ENCODE peak calls at places on chromosomes 5 and 9, in nine cellular contexts. T is IMR-90, I is brain microvascular endothelial cell, F is bronchial epithelial cell, W is endothelial cell, G is OCI-LY7, M is heart left ventricle, C is ovary, R is cardiac muscle cell. S is an unnamed sample.

GRCh38 chr9:109903515-109904138 is 123.6 kb downstream of the PALM2AKAP2 start:
- DNase-seq in T (peak), I (peak), F (peak), W (peak), G (peak), M (peak), C (peak), R (peak), S (peak)

GRCh38 chr9:96686638-96687335 is 31.7 kb upstream of the PRXL2C start:
- DNase-seq in T (peak), I (peak), F (peak), W (peak), G (peak), M (peak), C (peak), R (peak), S (peak)

GRCh38 chr5:171874210-171874609 is 88.6 kb downstream of the SMIM23 start:
- DNase-seq in T (peak), I (no peak), F (no peak), W (no peak), G (no peak), M (no peak), C (no peak), R (peak), S (no peak)

GRCh38 chr5:153490124-153491085 is at the start of gene GRIA1:
- DNase-seq in T (peak), I (no peak), F (no peak), W (peak), G (no peak), M (no peak), C (no peak), R (peak), S (no peak)

GRCh38 chr5:109917154-109917546 is 227.4 kb downstream of the MAN2A1 start:
- DNase-seq in T (no peak), I (no peak), F (no peak), W (no peak), G (no peak), M (no peak), C (no peak), R (no peak), S (no peak)

GRCh38 chr9:117434568-117434967 is 19.7 kb upstream of the ASTN2 start:
- DNase-seq in T (no peak), I (no peak), F (peak), W (no peak), G (no peak), M (no peak), C (no peak), R (no peak), S (no peak)

GRCh38 chr5:1793301-1793740 is 6.3 kb downstream of the MRPL36 start:
- DNase-seq in T (peak), I (peak), F (no peak), W (no peak), G (peak), M (no peak), C (no peak), R (peak), S (no peak)

GRCh38 chr5:1502046-1502736 is 21.6 kb downstream of the LPCAT1 start:
- DNase-seq in T (no peak), I (no peak), F (no peak), W (no peak), G (peak), M (no peak), C (no peak), R (no peak), S (peak)

GRCh38 chr5:181191526-181192336 is 13.3 kb downstream of the TRIM7 start:
- DNase-seq in T (peak), I (peak), F (peak), W (peak), G (peak), M (peak), C (peak), R (peak), S (peak)

GRCh38 chr5:4581289-4581688 is 558.8 kb upstream of the ADAMTS16 start:
- DNase-seq in T (no peak), I (no peak), F (no peak), W (no peak), G (no peak), M (no peak), C (no peak), R (no peak), S (no peak)

GRCh38 chr5:159324097-159324760 is 6.1 kb downstream of the IL12B start:
- DNase-seq in T (peak), I (peak), F (peak), W (no peak), G (no peak), M (no peak), C (no peak), R (peak), S (no peak)

GRCh38 chr5:139207302-139208000 is 9.3 kb upstream of the SIL1 start:
- DNase-seq in T (no peak), I (no peak), F (no peak), W (no peak), G (no peak), M (no peak), C (no peak), R (no peak), S (no peak)

GRCh38 chr9:81804306-81804705 is 115.0 kb upstream of the TLE1 start:
- DNase-seq in T (peak), I (peak), F (no peak), W (no peak), G (no peak), M (no peak), C (no peak), R (no peak), S (no peak)

GRCh38 chr9:3879731-3880493 is 354.1 kb upstream of the RFX3 start:
- DNase-seq in T (no peak), I (no peak), F (peak), W (no peak), G (no peak), M (no peak), C (no peak), R (no peak), S (no peak)

GRCh38 chr9:8235489-8235888 is 435.9 kb upstream of the DMAC1 start:
- DNase-seq in T (no peak), I (no peak), F (no peak), W (no peak), G (no peak), M (no peak), C (no peak), R (no peak), S (no peak)

GRCh38 chr5:135089912-135090311 is 55.9 kb upstream of the PITX1 start:
- DNase-seq in T (no peak), I (no peak), F (no peak), W (no peak), G (no peak), M (no peak), C (no peak), R (no peak), S (no peak)

GRCh38 chr5:136047858-136048257 is 19.1 kb downstream of the TGFBI start:
- DNase-seq in T (no peak), I (no peak), F (no peak), W (no peak), G (no peak), M (peak), C (no peak), R (no peak), S (no peak)

GRCh38 chr5:151151793-151152192 is 5.8 kb downstream of the ANXA6 start:
- DNase-seq in T (peak), I (no peak), F (no peak), W (no peak), G (no peak), M (no peak), C (no peak), R (peak), S (peak)

GRCh38 chr5:132271251-132272246 is 14.1 kb downstream of the PDLIM4 start:
- DNase-seq in T (no peak), I (no peak), F (no peak), W (no peak), G (peak), M (no peak), C (no peak), R (no peak), S (no peak)

GRCh38 chr5:106827061-106827460 is 843.7 kb downstream of the EFNA5 start:
- DNase-seq in T (peak), I (peak), F (peak), W (no peak), G (no peak), M (no peak), C (no peak), R (no peak), S (no peak)

GRCh38 chr5:172499287-172499686 is 45.0 kb upstream of the SH3PXD2B start:
- DNase-seq in T (no peak), I (no peak), F (no peak), W (no peak), G (no peak), M (no peak), C (no peak), R (no peak), S (peak)

GRCh38 chr9:23700359-23700758 is 125.7 kb downstream of the ELAVL2 start:
- DNase-seq in T (no peak), I (no peak), F (no peak), W (no peak), G (no peak), M (no peak), C (no peak), R (no peak), S (no peak)

DNA sequence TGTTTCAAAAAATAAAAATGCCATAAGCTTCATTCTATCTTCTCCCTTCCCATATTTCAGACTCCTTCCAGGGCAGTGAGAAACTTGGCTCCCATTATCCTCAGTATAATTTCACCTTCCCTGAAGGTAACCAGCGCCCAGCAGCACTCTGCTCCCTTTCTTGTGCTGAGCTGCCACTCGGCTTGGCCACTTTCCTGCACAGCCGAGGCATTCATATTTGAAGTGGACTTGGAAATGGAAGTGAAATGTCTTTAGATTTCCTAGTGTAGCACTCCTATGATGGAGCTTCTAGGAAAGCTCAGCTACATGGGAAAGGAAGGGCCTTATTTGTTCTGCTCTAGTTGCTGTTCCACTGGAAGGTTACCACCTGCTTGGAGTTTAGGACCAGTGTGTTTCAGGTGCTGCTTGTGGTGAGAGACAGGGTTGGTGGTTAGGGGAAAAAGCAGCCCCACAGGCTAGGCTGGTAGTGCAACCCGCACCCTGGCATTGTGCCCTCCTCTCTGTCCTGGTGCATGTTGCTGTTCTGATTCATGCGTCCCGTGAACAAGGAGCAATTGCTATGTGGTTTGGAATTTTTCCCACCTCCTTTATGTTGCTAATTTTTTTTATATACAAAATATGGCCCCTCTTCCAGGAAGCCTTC is 53.8 kb downstream of the RAD23B start:
- DNase-seq in T (peak), I (no peak), F (peak), W (no peak), G (no peak), M (no peak), C (no peak), R (peak), S (no peak)
- TF ChIP-seq CTCF in T (no peak), I (no peak), F (no peak), W (no peak), G (no peak), M (no peak), C (no peak), R (no peak), S (no peak)

GRCh38 chr9:100428871-100429654 is 2.1 kb downstream of the MSANTD3 start:
- DNase-seq in T (peak), I (peak), F (peak), W (no peak), G (no peak), M (peak), C (no peak), R (peak), S (no peak)
- TF ChIP-seq CTCF in T (peak), I (no peak), F (no peak), W (no peak), G (no peak), M (no peak), C (no peak), R (no peak), S (no peak)

GRCh38 chr5:95908799-95909198 is 52.9 kb downstream of the ELL2 start:
- DNase-seq in T (no peak), I (no peak), F (no peak), W (no peak), G (no peak), M (no peak), C (no peak), R (no peak), S (no peak)
- TF ChIP-seq CTCF in T (no peak), I (no peak), F (no peak), W (no peak), G (no peak), M (no peak), C (no peak), R (no peak), S (no peak)

GRCh38 chr9:2802494-2802921 is 41.4 kb downstream of the PUM3 start:
- DNase-seq in T (peak), I (no peak), F (peak), W (no peak), G (no peak), M (no peak), C (no peak), R (peak), S (no peak)

GRCh38 chr9:2798423-2798822 is 45.5 kb downstream of the PUM3 start:
- DNase-seq in T (peak), I (no peak), F (no peak), W (no peak), G (no peak), M (no peak), C (no peak), R (no peak), S (no peak)

GRCh38 chr9:2800385-2801179 is 43.3 kb downstream of the PUM3 start:
- DNase-seq in T (peak), I (no peak), F (peak), W (peak), G (no peak), M (no peak), C (no peak), R (peak), S (no peak)
- TF ChIP-seq CTCF in T (peak), I (peak), F (peak), W (no peak), G (peak), M (peak), C (peak), R (peak), S (no peak)

DNA sequence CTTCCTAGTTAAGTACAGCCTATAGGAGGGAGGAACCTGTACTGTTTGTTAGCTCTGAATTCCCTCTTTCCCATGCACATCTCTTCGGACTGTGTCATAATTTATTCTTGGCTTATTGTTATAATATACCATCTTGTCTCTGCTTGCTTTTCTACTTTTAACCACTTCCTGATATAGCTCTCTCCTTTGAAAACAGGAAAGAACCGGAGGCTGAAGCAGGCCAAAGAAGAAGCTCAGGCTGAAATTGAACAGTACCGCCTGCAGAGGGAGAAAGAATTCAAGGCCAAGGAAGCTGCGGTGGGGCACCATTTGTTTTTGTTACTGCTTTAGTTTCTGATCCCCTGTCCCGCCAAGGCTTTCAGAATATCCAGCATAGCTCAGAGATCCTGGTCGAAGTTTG is 4.8 kb downstream of the ATP6V1G1 start:
- DNase-seq in T (peak), I (peak), F (peak), W (peak), G (peak), M (peak), C (no peak), R (no peak), S (peak)
- TF ChIP-seq CTCF in T (peak), I (peak), F (peak), W (no peak), G (peak), M (no peak), C (no peak), R (peak), S (peak)

GRCh38 chr9:130433947-130434262 is 10.9 kb upstream of the ASS1 start:
- DNase-seq in T (no peak), I (no peak), F (no peak), W (no peak), G (no peak), M (no peak), C (no peak), R (no peak), S (no peak)

GRCh38 chr9:130432796-130433167 is 12.0 kb upstream of the ASS1 start:
- DNase-seq in T (no peak), I (no peak), F (no peak), W (no peak), G (no peak), M (no peak), C (no peak), R (no peak), S (no peak)

GRCh38 chr9:130432362-130432761 is 12.4 kb upstream of the ASS1 start:
- DNase-seq in T (no peak), I (no peak), F (no peak), W (no peak), G (no peak), M (no peak), C (no peak), R (no peak), S (no peak)

GRCh38 chr9:130431536-130432303 is 13.0 kb upstream of the ASS1 start:
- DNase-seq in T (no peak), I (no peak), F (no peak), W (no peak), G (no peak), M (no peak), C (no peak), R (no peak), S (no peak)

GRCh38 chr9:130433168-130433946 is 11.4 kb upstream of the ASS1 start:
- DNase-seq in T (peak), I (peak), F (no peak), W (peak), G (no peak), M (peak), C (peak), R (peak), S (no peak)
- TF ChIP-seq CTCF in T (peak), I (peak), F (peak), W (peak), G (no peak), M (peak), C (peak), R (peak), S (no peak)

GRCh38 chr5:60649288-60649917 is 50.6 kb downstream of the DEPDC1B start:
- DNase-seq in T (peak), I (peak), F (peak), W (no peak), G (peak), M (no peak), C (no peak), R (peak), S (peak)
- TF ChIP-seq CTCF in T (peak), I (peak), F (peak), W (peak), G (peak), M (peak), C (no peak), R (peak), S (peak)

GRCh38 chr5:157342822-157343402 is 77.0 kb downstream of the CYFIP2 start:
- DNase-seq in T (no peak), I (peak), F (peak), W (peak), G (peak), M (no peak), C (no peak), R (peak), S (peak)
- TF ChIP-seq CTCF in T (peak), I (peak), F (peak), W (peak), G (peak), M (peak), C (no peak), R (peak), S (peak)

GRCh38 chr5:56321236-56321881 is 88.2 kb upstream of the ANKRD55 start:
- DNase-seq in T (no peak), I (no peak), F (no peak), W (no peak), G (no peak), M (no peak), C (no peak), R (no peak), S (no peak)

GRCh38 chr5:56325039-56325438 is 91.9 kb upstream of the ANKRD55 start:
- DNase-seq in T (no peak), I (no peak), F (no peak), W (no peak), G (no peak), M (no peak), C (no peak), R (no peak), S (no peak)

GRCh38 chr5:56322592-56322991 is 89.5 kb upstream of the ANKRD55 start:
- DNase-seq in T (no peak), I (no peak), F (no peak), W (no peak), G (no peak), M (no peak), C (no peak), R (no peak), S (no peak)

GRCh38 chr5:56326116-56326515 is 93.0 kb upstream of the ANKRD55 start:
- DNase-seq in T (no peak), I (no peak), F (no peak), W (no peak), G (no peak), M (no peak), C (no peak), R (no peak), S (no peak)

GRCh38 chr5:56323505-56323904 is 90.4 kb upstream of the ANKRD55 start:
- DNase-seq in T (peak), I (peak), F (peak), W (no peak), G (no peak), M (no peak), C (no peak), R (peak), S (no peak)
- TF ChIP-seq CTCF in T (no peak), I (no peak), F (no peak), W (no peak), G (no peak), M (no peak), C (no peak), R (no peak), S (no peak)

DNA sequence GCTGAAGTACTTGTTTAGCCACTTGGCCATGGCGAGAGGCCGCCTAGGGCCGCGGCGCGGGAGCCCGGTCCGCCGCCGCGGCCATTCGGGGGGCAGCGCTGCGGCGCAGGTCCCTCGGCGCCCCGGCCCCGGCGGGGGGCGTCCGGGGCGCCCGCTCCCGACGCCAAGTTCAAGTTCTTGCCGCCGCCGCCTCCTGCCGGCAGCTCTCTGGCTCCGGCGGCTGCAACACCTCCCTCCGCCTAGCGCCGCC is 486 bp downstream of the SHB start:
- DNase-seq in T (peak), I (no peak), F (no peak), W (no peak), G (peak), M (peak), C (no peak), R (peak), S (peak)
- TF ChIP-seq CTCF in T (peak), I (peak), F (peak), W (no peak), G (no peak), M (no peak), C (no peak), R (peak), S (peak)

S was measured in GM10248.